ENCODE peak calls at places on chromosome 12, in six cellular contexts. One of them, this sample, is unnamed.

GRCh38 chr12:67091678-67092077 is 177.5 kb upstream of the CAND1 start:
- DNase-seq in A549: no peak
- DNase-seq in pancreas: no peak
- DNase-seq in ovary: no peak
- DNase-seq in fibroblast of lung: no peak
- DNase-seq in astrocyte of the spinal cord: no peak
- DNase-seq in this sample: no peak

GRCh38 chr12:131091413-131091975 is 137.8 kb downstream of the ADGRD1 start:
- DNase-seq in ovary: peak
- DNase-seq in astrocyte of the spinal cord: no peak
- DNase-seq in fibroblast of lung: no peak
- DNase-seq in pancreas: no peak
- DNase-seq in A549: no peak
- DNase-seq in this sample: no peak

GRCh38 chr12:130227641-130228040 is 65.4 kb downstream of the FZD10 start:
- DNase-seq in A549: no peak
- DNase-seq in fibroblast of lung: no peak
- DNase-seq in pancreas: no peak
- DNase-seq in astrocyte of the spinal cord: no peak
- DNase-seq in ovary: no peak
- DNase-seq in this sample: no peak

GRCh38 chr12:105931104-105931503 is 207.7 kb downstream of the NUAK1 start:
- DNase-seq in fibroblast of lung: no peak
- DNase-seq in A549: no peak
- DNase-seq in pancreas: no peak
- DNase-seq in ovary: no peak
- DNase-seq in astrocyte of the spinal cord: no peak
- DNase-seq in this sample: no peak

GRCh38 chr12:123024819-123025391 is 44.4 kb downstream of the ARL6IP4 start:
- DNase-seq in ovary: no peak
- DNase-seq in A549: no peak
- DNase-seq in fibroblast of lung: peak
- DNase-seq in pancreas: peak
- DNase-seq in astrocyte of the spinal cord: peak
- DNase-seq in this sample: no peak

GRCh38 chr12:44127966-44128365 is 292.1 kb downstream of the TMEM117 start:
- DNase-seq in ovary: no peak
- DNase-seq in astrocyte of the spinal cord: no peak
- DNase-seq in pancreas: no peak
- DNase-seq in fibroblast of lung: no peak
- DNase-seq in A549: no peak
- DNase-seq in this sample: no peak

GRCh38 chr12:14915736-14916135 is 22.6 kb downstream of the ERP27 start:
- DNase-seq in ovary: no peak
- DNase-seq in astrocyte of the spinal cord: no peak
- DNase-seq in fibroblast of lung: no peak
- DNase-seq in pancreas: no peak
- DNase-seq in A549: no peak
- DNase-seq in this sample: no peak

GRCh38 chr12:93662961-93663728 is 14.0 kb upstream of the CRADD start:
- DNase-seq in fibroblast of lung: no peak
- DNase-seq in pancreas: no peak
- DNase-seq in astrocyte of the spinal cord: no peak
- DNase-seq in A549: no peak
- DNase-seq in ovary: no peak
- DNase-seq in this sample: no peak

GRCh38 chr12:96121271-96121711 is 72.9 kb upstream of the ELK3 start:
- DNase-seq in A549: no peak
- DNase-seq in pancreas: no peak
- DNase-seq in fibroblast of lung: peak
- DNase-seq in ovary: no peak
- DNase-seq in astrocyte of the spinal cord: no peak
- DNase-seq in this sample: no peak

GRCh38 chr12:4269279-4269991 is 4.1 kb upstream of the CCND2 start:
- DNase-seq in fibroblast of lung: peak
- DNase-seq in A549: no peak
- DNase-seq in ovary: peak
- DNase-seq in pancreas: no peak
- DNase-seq in astrocyte of the spinal cord: peak
- DNase-seq in this sample: no peak

GRCh38 chr12:74889563-74890236 is 319.9 kb downstream of the KCNC2 start:
- DNase-seq in fibroblast of lung: peak
- DNase-seq in A549: peak
- DNase-seq in astrocyte of the spinal cord: peak
- DNase-seq in ovary: no peak
- DNase-seq in pancreas: no peak
- DNase-seq in this sample: no peak

GRCh38 chr12:17928708-17929366 is 161.2 kb downstream of the RERGL start:
- DNase-seq in ovary: no peak
- DNase-seq in astrocyte of the spinal cord: peak
- DNase-seq in fibroblast of lung: peak
- DNase-seq in A549: peak
- DNase-seq in pancreas: no peak
- DNase-seq in this sample: no peak
- TF ChIP-seq CTCF in ovary: no peak
- TF ChIP-seq CTCF in astrocyte of the spinal cord: peak
- TF ChIP-seq CTCF in fibroblast of lung: no peak
- TF ChIP-seq CTCF in A549: peak
- TF ChIP-seq CTCF in pancreas: no peak
- TF ChIP-seq CTCF in this sample: no peak

GRCh38 chr12:51721281-51721940 is 127.1 kb downstream of the FIGNL2 start:
- DNase-seq in fibroblast of lung: peak
- DNase-seq in A549: no peak
- DNase-seq in pancreas: peak
- DNase-seq in ovary: peak
- DNase-seq in astrocyte of the spinal cord: peak
- DNase-seq in this sample: no peak
- TF ChIP-seq CTCF in fibroblast of lung: peak
- TF ChIP-seq CTCF in A549: no peak
- TF ChIP-seq CTCF in pancreas: no peak
- TF ChIP-seq CTCF in ovary: no peak
- TF ChIP-seq CTCF in astrocyte of the spinal cord: peak
- TF ChIP-seq CTCF in this sample: peak

GRCh38 chr12:65524666-65525065 is 246.2 kb downstream of the MSRB3 start:
- DNase-seq in astrocyte of the spinal cord: peak
- DNase-seq in A549: no peak
- DNase-seq in fibroblast of lung: peak
- DNase-seq in ovary: no peak
- DNase-seq in pancreas: no peak
- DNase-seq in this sample: peak

GRCh38 chr12:65529771-65530435 is 251.4 kb downstream of the MSRB3 start:
- DNase-seq in ovary: no peak
- DNase-seq in A549: no peak
- DNase-seq in astrocyte of the spinal cord: no peak
- DNase-seq in pancreas: no peak
- DNase-seq in fibroblast of lung: no peak
- DNase-seq in this sample: no peak

GRCh38 chr12:65526311-65526710 is 247.8 kb downstream of the MSRB3 start:
- DNase-seq in pancreas: no peak
- DNase-seq in ovary: no peak
- DNase-seq in fibroblast of lung: peak
- DNase-seq in astrocyte of the spinal cord: no peak
- DNase-seq in A549: no peak
- DNase-seq in this sample: no peak

GRCh38 chr12:65525501-65526141 is 247.1 kb downstream of the MSRB3 start:
- DNase-seq in A549: no peak
- DNase-seq in astrocyte of the spinal cord: peak
- DNase-seq in fibroblast of lung: peak
- DNase-seq in pancreas: no peak
- DNase-seq in ovary: no peak
- DNase-seq in this sample: peak

DNA sequence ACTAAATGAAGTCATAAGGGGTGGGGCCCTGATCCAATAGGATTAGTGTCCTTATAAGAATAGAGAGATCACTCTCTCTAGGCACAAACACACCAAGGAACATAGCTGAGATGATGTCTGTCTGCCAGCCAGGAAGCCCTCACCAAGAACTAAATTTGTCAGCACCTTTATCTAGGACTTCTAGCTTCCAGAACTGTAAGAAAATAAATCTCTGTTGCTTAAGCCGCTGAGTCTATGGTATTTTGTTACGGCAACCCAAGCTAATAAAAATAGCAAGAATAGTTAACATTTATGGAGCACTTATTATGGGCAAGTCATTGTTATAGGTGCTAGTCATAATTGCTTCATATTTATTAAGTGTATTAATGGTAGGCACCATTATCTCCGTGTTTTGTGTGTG is 249.6 kb downstream of the MSRB3 start:
- DNase-seq in astrocyte of the spinal cord: no peak
- DNase-seq in pancreas: no peak
- DNase-seq in ovary: no peak
- DNase-seq in fibroblast of lung: no peak
- DNase-seq in A549: no peak
- DNase-seq in this sample: no peak
- TF ChIP-seq CTCF in astrocyte of the spinal cord: no peak
- TF ChIP-seq CTCF in pancreas: no peak
- TF ChIP-seq CTCF in ovary: no peak
- TF ChIP-seq CTCF in fibroblast of lung: no peak
- TF ChIP-seq CTCF in A549: no peak
- TF ChIP-seq CTCF in this sample: no peak

DNA sequence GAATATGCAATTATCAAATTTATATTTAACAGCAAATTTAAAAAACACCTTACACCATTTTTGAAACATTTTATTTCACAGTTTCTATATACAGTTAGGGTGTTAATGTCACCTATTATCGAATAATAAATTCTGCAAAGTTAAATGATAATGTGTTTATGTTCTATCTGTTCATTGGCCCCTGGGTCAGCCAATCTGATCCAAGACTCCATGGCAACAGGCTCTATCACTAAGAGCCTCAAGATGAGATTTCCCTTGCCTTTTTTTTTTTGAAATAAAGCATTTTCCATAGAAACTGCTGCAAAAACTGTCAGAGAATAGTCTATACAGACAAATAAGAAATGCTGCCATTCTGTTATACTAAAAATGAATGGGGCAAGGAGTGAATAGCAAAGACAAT is 83.2 kb upstream of the STAC3 start:
- DNase-seq in fibroblast of lung: no peak
- DNase-seq in pancreas: no peak
- DNase-seq in ovary: no peak
- DNase-seq in astrocyte of the spinal cord: no peak
- DNase-seq in A549: no peak
- DNase-seq in this sample: no peak
- TF ChIP-seq CTCF in fibroblast of lung: no peak
- TF ChIP-seq CTCF in pancreas: no peak
- TF ChIP-seq CTCF in ovary: no peak
- TF ChIP-seq CTCF in astrocyte of the spinal cord: no peak
- TF ChIP-seq CTCF in A549: no peak
- TF ChIP-seq CTCF in this sample: no peak

GRCh38 chr12:121132601-121133481 is at the start of gene P2RX7:
- DNase-seq in pancreas: peak
- DNase-seq in astrocyte of the spinal cord: peak
- DNase-seq in A549: peak
- DNase-seq in ovary: peak
- DNase-seq in fibroblast of lung: peak
- DNase-seq in this sample: no peak
- TF ChIP-seq CTCF in pancreas: no peak
- TF ChIP-seq CTCF in astrocyte of the spinal cord: no peak
- TF ChIP-seq CTCF in A549: no peak
- TF ChIP-seq CTCF in ovary: no peak
- TF ChIP-seq CTCF in fibroblast of lung: peak
- TF ChIP-seq CTCF in this sample: no peak

GRCh38 chr12:125989716-125990115 is 924.5 kb downstream of the AACS start:
- DNase-seq in ovary: no peak
- DNase-seq in astrocyte of the spinal cord: no peak
- DNase-seq in pancreas: no peak
- DNase-seq in A549: no peak
- DNase-seq in fibroblast of lung: no peak
- DNase-seq in this sample: no peak

GRCh38 chr12:125988545-125988944 is 923.3 kb downstream of the AACS start:
- DNase-seq in ovary: no peak
- DNase-seq in A549: no peak
- DNase-seq in pancreas: no peak
- DNase-seq in fibroblast of lung: no peak
- DNase-seq in astrocyte of the spinal cord: no peak
- DNase-seq in this sample: no peak

GRCh38 chr12:125983094-125983783 is 918.0 kb downstream of the AACS start:
- DNase-seq in pancreas: peak
- DNase-seq in ovary: peak
- DNase-seq in fibroblast of lung: peak
- DNase-seq in A549: peak
- DNase-seq in astrocyte of the spinal cord: peak
- DNase-seq in this sample: no peak

GRCh38 chr12:125981610-125982253 is 916.5 kb downstream of the AACS start:
- DNase-seq in ovary: no peak
- DNase-seq in pancreas: no peak
- DNase-seq in fibroblast of lung: no peak
- DNase-seq in astrocyte of the spinal cord: no peak
- DNase-seq in A549: no peak
- DNase-seq in this sample: no peak

GRCh38 chr12:125983784-125984510 is 918.7 kb downstream of the AACS start:
- DNase-seq in astrocyte of the spinal cord: peak
- DNase-seq in pancreas: peak
- DNase-seq in fibroblast of lung: peak
- DNase-seq in A549: no peak
- DNase-seq in ovary: peak
- DNase-seq in this sample: no peak
- TF ChIP-seq CTCF in astrocyte of the spinal cord: no peak
- TF ChIP-seq CTCF in pancreas: no peak
- TF ChIP-seq CTCF in fibroblast of lung: no peak
- TF ChIP-seq CTCF in A549: no peak
- TF ChIP-seq CTCF in ovary: no peak
- TF ChIP-seq CTCF in this sample: no peak

DNA sequence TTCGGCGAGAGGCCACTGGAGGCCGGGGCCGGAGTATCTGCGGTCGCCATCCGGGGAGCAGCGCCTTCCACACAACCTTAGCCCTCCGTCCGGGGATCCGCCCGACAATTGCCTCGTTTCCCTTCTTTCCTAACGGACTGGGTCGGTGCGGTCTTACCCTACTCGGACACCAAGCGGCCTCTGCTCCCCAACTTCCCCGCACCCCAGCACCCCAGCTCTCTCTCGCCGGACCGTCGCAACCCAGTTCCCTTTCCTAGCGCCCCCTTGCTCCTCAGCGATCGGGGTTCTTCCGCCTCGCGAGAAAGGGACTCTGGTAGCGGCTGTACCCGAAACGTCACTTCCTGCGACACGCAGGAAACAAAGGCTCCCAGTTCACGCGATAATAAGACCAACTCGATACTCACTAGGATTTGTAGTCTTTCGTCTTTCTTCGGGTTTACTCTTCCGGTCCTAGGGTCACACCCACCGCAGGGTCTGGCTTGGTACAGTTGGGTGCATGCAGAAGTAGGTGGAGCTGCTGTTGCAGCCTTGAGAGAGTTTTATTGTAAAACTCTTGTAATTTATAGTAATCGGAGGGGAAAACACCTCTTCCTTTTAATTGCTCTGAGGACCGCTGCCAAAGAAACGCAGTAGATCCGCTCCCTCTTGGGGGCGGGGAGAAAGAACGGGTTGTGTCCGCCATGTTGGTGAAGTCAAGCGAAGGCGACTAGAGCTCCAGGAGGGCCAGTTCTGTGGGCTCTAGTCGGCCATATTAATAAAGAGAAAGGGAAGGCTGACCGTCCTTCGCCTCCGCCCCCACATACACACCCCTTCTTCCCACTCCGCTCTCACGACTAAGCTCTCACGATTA is at the start of the genes THAP2 and ZFC3H1:
- DNase-seq in pancreas: peak
- DNase-seq in A549: peak
- DNase-seq in fibroblast of lung: peak
- DNase-seq in ovary: peak
- DNase-seq in astrocyte of the spinal cord: peak
- DNase-seq in this sample: peak
- TF ChIP-seq CTCF in pancreas: no peak
- TF ChIP-seq CTCF in A549: peak
- TF ChIP-seq CTCF in fibroblast of lung: peak
- TF ChIP-seq CTCF in ovary: no peak
- TF ChIP-seq CTCF in astrocyte of the spinal cord: peak
- TF ChIP-seq CTCF in this sample: peak

This sample was measured in AG09319.